ENCODE peak calls at places on chromosomes 3 and 15, in five cellular contexts. L is K562, Y is GM12878, T is SK-N-SH, P is HepG2. H is an unnamed sample.

GRCh38 chr3:31531465-31531991 is 1.2 kb upstream of the STT3B start:
- DNase-seq in T (no peak), Y (no peak), L (peak; percentile 25), P (no peak), H (no peak)

GRCh38 chr15:63986751-63987341 is 59.4 kb downstream of the DAPK2 start:
- DNase-seq in T (no peak), Y (peak; percentile 96), L (no peak), P (no peak), H (no peak)

GRCh38 chr3:110974902-110975301 is 96.7 kb upstream of the NECTIN3 start:
- DNase-seq in L (no peak), Y (no peak), T (no peak), P (no peak), H (no peak)

GRCh38 chr3:23921052-23921511 is 4.2 kb downstream of the RPL15 start:
- DNase-seq in T (no peak), Y (no peak), L (no peak), P (no peak), H (no peak)

GRCh38 chr15:98155356-98155755 is 194.9 kb downstream of the ARRDC4 start:
- DNase-seq in P (no peak), L (no peak), T (no peak), Y (no peak), H (no peak)

GRCh38 chr3:78565712-78566111 is 1202.1 kb downstream of the ROBO1 start:
- DNase-seq in L (no peak), P (no peak), T (no peak), Y (no peak), H (no peak)

GRCh38 chr15:26662226-26662750 is 110.6 kb downstream of the GABRB3 start:
- DNase-seq in Y (no peak), T (peak; percentile 67), L (no peak), P (no peak), H (no peak)

GRCh38 chr3:155078959-155079794 is 942 bp upstream of the MME start:
- DNase-seq in Y (no peak), T (peak; percentile 64), L (peak; percentile 36), P (no peak), H (no peak)

GRCh38 chr15:90994059-90994416 is 297 bp downstream of the PRC1 start:
- DNase-seq in T (peak; percentile 62), Y (no peak), L (peak; percentile 72), P (no peak), H (no peak)

GRCh38 chr3:31377045-31377642 is 155.6 kb upstream of the STT3B start:
- DNase-seq in T (no peak), L (no peak), Y (no peak), P (peak; percentile 100), H (peak; percentile 85)

GRCh38 chr15:48190932-48191573 is 412 bp upstream of the CTXN2 start:
- DNase-seq in P (peak; percentile 30), L (no peak), Y (no peak), T (peak; percentile 27), H (no peak)

GRCh38 chr3:12159227-12159601 is 502 bp upstream of the TIMP4 start:
- DNase-seq in L (no peak), Y (no peak), T (no peak), P (no peak), H (no peak)

GRCh38 chr3:160676547-160677303 is at the start of gene ARL14:
- DNase-seq in T (no peak), P (peak; percentile 12), L (no peak), Y (no peak), H (peak; percentile 85)

GRCh38 chr3:113531826-113532697 is at the start of gene SIDT1:
- DNase-seq in Y (peak; percentile 71), P (no peak), T (peak; percentile 39), L (no peak), H (no peak)

GRCh38 chr15:89074402-89075012 is 13.7 kb upstream of the ABHD2 start:
- DNase-seq in L (peak; percentile 39), Y (no peak), P (no peak), T (no peak), H (no peak)

GRCh38 chr3:120816728-120817127 is 74.2 kb downstream of the GTF2E1 start:
- DNase-seq in L (no peak), Y (no peak), P (no peak), T (no peak), H (no peak)

GRCh38 chr3:58025824-58026579 is 17.8 kb downstream of the FLNB start:
- DNase-seq in T (peak; percentile 49), P (peak; percentile 39), Y (no peak), L (no peak), H (no peak)

GRCh38 chr3:71989165-71989564 is 204.2 kb upstream of the PROK2 start:
- DNase-seq in P (no peak), T (no peak), Y (no peak), L (no peak), H (no peak)

GRCh38 chr3:122975924-122976293 is 51.7 kb downstream of the SEMA5B start:
- DNase-seq in T (no peak), Y (no peak), L (no peak), P (no peak), H (no peak)

GRCh38 chr3:50652709-50653108 is 22.0 kb upstream of the DOCK3 start:
- DNase-seq in L (peak; percentile 42), T (peak; percentile 45), P (peak; percentile 43), Y (peak; percentile 5), H (no peak)

GRCh38 chr3:126025116-126025729 is 56.2 kb downstream of the ROPN1B start:
- DNase-seq in T (no peak), Y (no peak), P (no peak), L (no peak), H (no peak)

GRCh38 chr15:73851679-73852078 is 21.7 kb upstream of the TBC1D21 start:
- DNase-seq in P (peak; percentile 25), T (no peak), Y (no peak), L (peak; percentile 31), H (no peak)

GRCh38 chr3:111649180-111649579 is 54.0 kb upstream of the ZBED2 start:
- DNase-seq in L (no peak), P (no peak), Y (no peak), T (no peak), H (no peak)

GRCh38 chr3:114686624-114687023 is 392.8 kb downstream of the TIGIT start:
- DNase-seq in Y (no peak), L (no peak), T (no peak), P (no peak), H (no peak)
- TF ChIP-seq CTCF in Y (no peak), L (no peak), T (no peak), P (no peak), H (no peak)

DNA sequence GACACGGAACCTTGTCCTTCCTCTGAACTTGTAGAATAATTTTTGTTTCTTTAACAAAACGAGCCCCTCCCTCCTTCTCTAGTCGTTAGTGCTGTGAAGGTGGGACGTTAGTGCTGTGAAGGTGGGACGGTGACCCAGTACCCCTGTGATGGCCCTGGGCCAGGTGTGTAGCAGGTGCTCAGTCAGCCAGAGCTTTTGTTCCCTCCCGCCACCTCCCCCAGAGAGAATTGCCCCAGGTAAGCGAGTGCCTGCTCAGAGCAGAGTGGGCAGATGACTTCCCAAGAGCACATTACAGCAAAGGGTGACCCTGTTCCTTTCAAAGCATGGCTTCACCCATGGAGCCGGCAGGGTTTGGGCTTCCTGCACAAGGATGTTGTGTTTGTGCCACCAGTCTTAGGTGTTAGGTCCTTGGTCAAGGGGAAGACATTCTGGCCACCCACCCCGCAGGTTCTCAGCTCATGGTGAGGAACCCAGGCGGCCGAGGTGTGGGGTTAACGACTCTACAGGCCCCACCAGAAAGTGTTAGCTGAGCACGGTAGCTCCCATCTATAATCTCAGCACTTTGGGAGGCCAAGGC is 30.7 kb downstream of the SLC6A6 start:
- DNase-seq in P (no peak), Y (no peak), T (no peak), L (no peak), H (no peak)
- H3K4me1 ChIP-seq in P (peaks cover 57% of the 10 kb centered on the region), Y (peaks cover 57% of the 10 kb centered on the region), T (peaks cover 52% of the 10 kb centered on the region), L (peaks cover 47% of the 10 kb centered on the region), H (peaks cover 80% of the 10 kb centered on the region)

DNA sequence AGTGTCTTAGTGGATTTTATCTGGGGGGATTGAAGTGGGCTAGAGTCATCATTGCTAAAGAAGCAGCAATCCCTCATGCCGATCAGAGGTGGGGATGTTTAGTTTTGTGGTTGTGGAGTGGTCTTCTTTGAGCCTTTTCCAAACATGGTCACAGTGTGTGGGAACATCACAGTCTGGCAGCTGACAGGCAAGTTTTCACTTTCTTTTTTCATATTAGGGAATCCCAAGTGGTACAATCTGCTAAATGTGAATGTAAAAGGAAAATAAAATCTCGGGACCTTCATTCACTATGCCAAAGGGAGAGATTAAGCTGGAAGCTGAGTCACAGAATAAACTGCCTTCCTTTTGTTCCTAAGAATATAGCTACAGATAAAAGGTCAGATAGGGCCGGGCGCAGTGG is 10.4 kb upstream of the CX3CR1 start:
- DNase-seq in Y (no peak), P (no peak), T (no peak), L (no peak), H (no peak)
- TF ChIP-seq SIN3A in Y (no peak), P (no peak), T (no peak), L (no peak), H (no peak)

GRCh38 chr15:33638439-33638838 is 327.7 kb downstream of the RYR3 start:
- DNase-seq in T (no peak), Y (no peak), P (no peak), L (no peak), H (no peak)

GRCh38 chr15:33641069-33641468 is 327.2 kb upstream of the CHRM5 start:
- DNase-seq in Y (no peak), T (no peak), P (no peak), L (no peak), H (no peak)

GRCh38 chr15:33639051-33639450 is 328.3 kb downstream of the RYR3 start:
- DNase-seq in L (no peak), P (no peak), Y (no peak), T (no peak), H (no peak)

GRCh38 chr15:33639968-33640367 is 328.3 kb upstream of the CHRM5 start:
- DNase-seq in P (no peak), T (peak; percentile 74), L (no peak), Y (no peak), H (no peak)

DNA sequence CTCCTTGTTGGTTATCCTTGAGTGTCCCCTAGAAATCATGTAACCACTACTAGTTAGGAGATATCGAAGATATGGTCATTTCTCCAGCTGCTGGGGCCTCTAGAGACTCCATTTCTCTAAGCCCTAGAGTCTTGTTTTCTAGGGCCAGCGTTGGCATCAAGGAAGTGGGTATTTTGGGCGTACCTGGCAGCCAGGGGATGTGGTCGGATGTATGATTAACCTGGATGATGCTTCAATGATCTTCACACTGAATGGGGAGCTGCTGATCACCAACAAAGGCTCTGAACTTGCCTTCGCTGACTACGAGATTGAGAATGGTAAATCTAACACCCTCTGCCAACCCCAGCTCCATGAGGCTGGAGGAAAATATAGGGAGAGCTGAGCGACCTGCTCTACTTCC is 325.5 kb downstream of the RYR3 start:
- DNase-seq in T (no peak), P (no peak), Y (no peak), L (no peak), H (no peak)
- TF ChIP-seq CTCF in T (no peak), P (no peak), Y (no peak), L (no peak), H (no peak)